ENCODE peak calls at places on chromosomes 16 and 17, in seven cellular contexts. R is GM23338, D is AG09309, J is Caco-2, K is progenitor cell of endocrine pancreas, E is B cell, O is HFF-Myc. F is an unnamed sample.

GRCh38 chr16:88633684-88634140 is 4.7 kb upstream of the IL17C start:
- DNase-seq in E (no peak), O (no peak), D (no peak), J (peak), K (no peak), R (peak), F (peak)

GRCh38 chr17:5870231-5870953 is 199.8 kb upstream of the WSCD1 start:
- DNase-seq in O (no peak), R (no peak), K (no peak), J (no peak), D (no peak), E (no peak), F (no peak)

GRCh38 chr16:88810868-88811599 is 694 bp downstream of the APRT start:
- DNase-seq in J (peak), D (no peak), K (peak), O (no peak), R (peak), E (peak), F (peak)

GRCh38 chr17:76471498-76472257 is 4.3 kb downstream of the AANAT start:
- DNase-seq in O (no peak), J (no peak), E (no peak), K (no peak), R (no peak), D (no peak), F (no peak)

GRCh38 chr16:49563666-49564065 is 190.1 kb downstream of the C16orf78 start:
- DNase-seq in R (no peak), K (no peak), E (no peak), J (no peak), O (no peak), D (no peak), F (no peak)

GRCh38 chr17:81840826-81841778 is 6.3 kb upstream of the PPP1R27 start:
- DNase-seq in R (peak), O (no peak), J (no peak), E (no peak), K (no peak), D (no peak), F (no peak)

GRCh38 chr16:89112377-89113151 is 18.9 kb downstream of the ACSF3 start:
- DNase-seq in O (no peak), D (no peak), R (no peak), J (no peak), E (no peak), K (no peak), F (no peak)

GRCh38 chr17:1011760-1012735 is 15.1 kb downstream of the TIMM22 start:
- DNase-seq in R (no peak), K (no peak), D (no peak), E (no peak), O (no peak), J (no peak), F (no peak)

GRCh38 chr16:26709175-26709574 is 357.6 kb upstream of the C16orf82 start:
- DNase-seq in E (no peak), O (no peak), R (peak), J (no peak), D (no peak), K (no peak), F (no peak)

GRCh38 chr16:49952386-49952785 is 72.6 kb upstream of the CNEP1R1 start:
- DNase-seq in J (no peak), O (no peak), E (no peak), K (no peak), R (no peak), D (no peak), F (no peak)

GRCh38 chr16:15934991-15935390 is 14.4 kb upstream of the ABCC1 start:
- DNase-seq in K (no peak), J (no peak), D (no peak), R (no peak), O (no peak), E (no peak), F (no peak)

DNA sequence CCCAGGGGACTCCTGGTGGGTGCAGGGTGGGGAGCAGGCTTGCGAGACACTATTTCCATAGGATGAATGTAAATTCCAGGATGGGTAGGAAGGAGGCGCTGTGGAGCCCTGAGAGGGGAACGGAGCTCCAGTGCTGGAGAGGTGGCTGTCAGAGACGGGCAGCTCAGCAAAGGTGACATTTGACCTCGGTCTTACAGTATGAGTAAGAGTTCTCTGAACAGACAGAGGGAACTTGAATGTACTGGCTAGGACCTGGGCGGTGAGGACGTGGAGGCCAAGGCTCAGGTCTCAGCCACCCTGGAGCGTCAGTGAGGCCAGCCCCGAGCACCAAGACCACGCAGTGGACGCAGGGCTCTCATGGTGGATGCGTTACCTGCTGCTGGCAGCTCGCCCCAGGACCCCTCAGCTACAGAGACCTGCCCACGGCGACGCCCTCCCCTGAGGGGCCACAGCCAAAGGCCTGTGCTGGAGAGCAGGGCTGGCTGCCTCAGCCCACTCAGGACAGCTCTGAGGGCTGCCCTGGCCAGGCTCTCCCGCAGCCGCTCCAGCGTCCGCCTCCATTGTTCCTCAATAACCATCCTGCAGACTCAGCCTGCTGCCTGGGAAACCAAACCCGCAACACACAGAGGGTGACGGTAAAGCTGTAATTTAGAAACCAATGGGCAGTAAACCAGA is 65.9 kb upstream of the TNRC6C start:
- DNase-seq in J (peak), R (peak), K (peak), D (no peak), E (no peak), O (no peak), F (no peak)
- TF ChIP-seq CTCF in J (peak), R (peak), K (peak), D (peak), E (peak), O (peak), F (no peak)

GRCh38 chr16:61998460-61998859 is 37.8 kb downstream of the CDH8 start:
- DNase-seq in E (no peak), D (no peak), R (no peak), J (no peak), K (no peak), O (no peak), F (no peak)
- TF ChIP-seq CTCF in E (no peak), D (no peak), R (no peak), J (no peak), K (no peak), O (no peak), F (no peak)

DNA sequence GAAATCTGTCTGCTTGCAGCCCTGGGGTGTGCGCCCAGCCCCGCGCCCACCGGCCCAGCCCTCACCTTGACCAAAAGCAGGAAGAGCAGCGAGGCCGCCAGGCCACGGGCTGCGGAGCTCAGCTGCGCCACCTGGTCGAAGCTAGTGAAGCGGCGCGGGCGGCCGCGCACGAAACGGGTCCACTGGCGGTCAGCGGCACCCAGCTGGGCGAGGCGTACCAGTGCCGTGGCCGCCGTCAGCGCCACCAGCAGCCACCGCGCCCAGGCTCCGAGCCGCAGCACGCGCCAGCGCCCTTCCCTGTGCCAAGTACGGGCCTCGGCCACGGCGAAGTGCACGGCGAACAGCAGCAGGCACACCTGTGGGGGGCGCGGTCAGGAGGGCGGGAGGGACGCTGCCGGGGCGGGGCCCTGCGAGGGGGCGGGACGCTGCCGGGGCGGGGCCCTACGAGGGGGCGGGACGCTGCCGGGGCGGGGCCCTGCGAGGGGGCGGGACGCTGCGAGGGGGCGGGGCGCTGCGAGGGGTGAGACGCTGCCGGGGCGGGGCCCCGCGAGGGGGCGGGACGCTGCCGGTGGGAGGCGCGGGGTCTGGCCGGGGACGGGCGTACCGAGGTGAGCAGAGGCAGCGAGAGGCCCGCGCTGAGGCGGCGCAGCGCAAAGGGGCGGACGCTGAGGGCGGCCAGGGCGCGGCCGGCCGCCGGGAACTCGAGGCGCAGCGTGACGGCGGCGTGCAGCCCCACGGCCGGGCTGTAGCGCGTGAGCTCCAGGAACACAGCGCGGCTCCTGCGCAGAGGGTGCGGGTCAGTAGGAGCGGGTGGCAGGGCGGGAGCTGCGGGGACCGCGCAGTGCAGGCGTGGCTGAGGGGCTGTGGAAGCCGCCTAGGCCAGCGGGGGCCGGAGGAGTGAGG is 43.3 kb downstream of the TSC2 start:
- DNase-seq in D (no peak), R (peak), K (peak), E (no peak), O (no peak), J (peak), F (peak)
- TF ChIP-seq CTCF in D (no peak), R (peak), K (peak), E (no peak), O (no peak), J (peak), F (peak)

DNA sequence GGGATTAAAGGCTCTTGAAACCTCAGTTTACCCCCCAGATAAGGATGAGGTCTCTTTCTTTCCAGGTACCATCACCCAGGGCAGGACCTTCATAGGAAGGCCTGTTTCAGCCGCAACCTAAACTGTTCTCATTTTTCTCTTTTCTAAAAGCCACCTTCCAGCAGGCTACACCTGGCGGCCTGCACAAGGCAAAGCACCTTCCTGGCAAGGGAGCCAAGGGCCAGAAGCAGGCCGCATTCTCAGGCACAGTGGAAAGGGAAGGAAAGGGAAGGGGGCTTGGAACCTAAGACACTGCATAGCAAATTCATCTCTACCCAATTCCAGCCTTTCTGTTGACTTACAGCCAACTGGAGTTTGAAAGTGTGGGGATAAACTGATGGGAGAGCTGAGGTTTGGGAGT is 8.9 kb upstream of the NDEL1 start:
- DNase-seq in D (no peak), K (no peak), E (no peak), R (peak), J (no peak), O (no peak), F (no peak)
- TF ChIP-seq CTCF in D (no peak), K (no peak), E (no peak), R (no peak), J (no peak), O (no peak), F (no peak)

DNA sequence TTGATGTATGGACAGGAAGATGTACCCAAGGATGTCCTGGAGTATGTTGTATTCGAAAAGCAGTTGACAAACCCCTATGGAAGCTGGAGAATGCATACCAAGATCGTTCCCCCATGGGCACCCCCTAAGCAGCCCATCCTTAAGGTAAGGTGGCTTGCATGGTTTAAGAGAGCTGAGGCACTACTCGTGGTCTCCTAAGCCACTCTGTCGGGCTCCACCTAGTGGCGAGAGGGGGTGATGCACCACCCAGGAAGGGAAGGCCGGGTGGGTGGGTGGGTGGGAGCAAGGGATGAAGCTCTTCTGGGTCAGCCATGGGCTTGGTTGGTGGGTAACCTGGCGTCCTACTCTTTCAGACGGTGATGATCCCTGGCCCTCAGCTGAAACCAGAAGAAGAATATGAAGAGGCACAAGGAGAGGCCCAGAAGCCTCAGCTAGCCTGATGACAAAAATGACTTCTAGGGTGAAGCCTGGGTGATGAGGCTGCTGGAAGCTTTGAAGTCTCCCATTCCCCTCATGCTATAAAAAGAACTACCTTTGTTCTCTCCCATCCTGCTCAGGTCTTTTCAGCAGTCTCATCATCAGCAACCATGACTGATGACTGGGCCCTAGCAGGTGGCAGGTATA is 21.5 kb downstream of the GPR179 start:
- DNase-seq in K (peak), O (no peak), D (no peak), J (peak), E (peak), R (peak), F (peak)
- TF ChIP-seq CTCF in K (peak), O (peak), D (peak), J (peak), E (peak), R (peak), F (peak)

GRCh38 chr16:84497418-84497817 is 7.0 kb downstream of the MEAK7 start:
- DNase-seq in D (no peak), K (no peak), O (no peak), E (no peak), J (peak), R (no peak), F (no peak)
- TF ChIP-seq CTCF in D (no peak), K (no peak), O (no peak), E (no peak), J (no peak), R (no peak), F (no peak)